ENCODE peak calls at places on chromosomes 3 and 15, in eight cellular contexts. K is lower lobe of right lung, S is SK-N-SH, Q is ovary, E is tibial artery, I is heart left ventricle, A is stomach, W is GM23338. P is an unnamed sample. For H3K36me3 and H3K4me1, the result is how much of the 10 kb centered on the place peaks cover.

GRCh38 chr3:139944256-139944910 is 9.4 kb downstream of the CLSTN2 start:
- DNase-seq in K (no peak), S (no peak), Q (no peak), E (no peak), I (no peak), A (no peak), W (no peak), P (no peak)

GRCh38 chr3:100030346-100030745 is 84.0 kb downstream of the FILIP1L start:
- DNase-seq in K (no peak), S (no peak), Q (no peak), E (no peak), I (no peak), A (no peak), W (no peak), P (no peak)

GRCh38 chr3:197259096-197259495 is 39.3 kb downstream of the DLG1 start:
- DNase-seq in K (no peak), S (no peak), Q (no peak), E (no peak), I (no peak), A (no peak), W (no peak), P (no peak)

GRCh38 chr3:172334743-172335142 is 113.5 kb downstream of the GHSR start:
- DNase-seq in K (no peak), S (no peak), Q (no peak), E (no peak), I (no peak), A (no peak), W (no peak), P (no peak)

GRCh38 chr15:88912500-88912921 is 668 bp downstream of the MFGE8 start:
- DNase-seq in K (no peak), S (peak), Q (no peak), E (peak), I (peak), A (no peak), W (peak), P (peak)

GRCh38 chr3:40990062-40990456 is 209.2 kb upstream of the CTNNB1 start:
- DNase-seq in K (no peak), S (no peak), Q (no peak), E (no peak), I (no peak), A (no peak), W (no peak), P (no peak)

GRCh38 chr3:116051040-116051439 is 394.2 kb downstream of the LSAMP start:
- DNase-seq in K (no peak), S (no peak), Q (no peak), E (no peak), I (no peak), A (no peak), W (no peak), P (no peak)

GRCh38 chr15:100227781-100228180 is 114.0 kb downstream of the ADAMTS17 start:
- DNase-seq in K (no peak), S (no peak), Q (no peak), E (no peak), I (peak), A (no peak), W (no peak), P (no peak)

GRCh38 chr3:66609660-66610547 is 109.1 kb upstream of the LRIG1 start:
- DNase-seq in K (no peak), S (peak), Q (no peak), E (no peak), I (no peak), A (no peak), W (peak), P (peak)

GRCh38 chr3:66693461-66693912 is 192.7 kb upstream of the LRIG1 start:
- DNase-seq in K (no peak), S (no peak), Q (peak), E (no peak), I (no peak), A (peak), W (no peak), P (no peak)

GRCh38 chr3:81998139-81998755 is 236.8 kb upstream of the GBE1 start:
- DNase-seq in K (no peak), S (peak), Q (no peak), E (no peak), I (no peak), A (no peak), W (no peak), P (no peak)

GRCh38 chr3:157152438-157152837 is 7.5 kb downstream of the CCNL1 start:
- DNase-seq in K (no peak), S (no peak), Q (no peak), E (no peak), I (no peak), A (no peak), W (no peak), P (no peak)

GRCh38 chr3:65485826-65486592 is 552.7 kb downstream of the MAGI1 start:
- DNase-seq in K (no peak), S (no peak), Q (no peak), E (no peak), I (no peak), A (no peak), W (no peak), P (no peak)

GRCh38 chr3:73380735-73381532 is 243.8 kb downstream of the PDZRN3 start:
- DNase-seq in K (no peak), S (no peak), Q (no peak), E (no peak), I (no peak), A (no peak), W (no peak), P (no peak)

GRCh38 chr3:9810357-9810726 is 280 bp downstream of the TTLL3 start:
- DNase-seq in K (no peak), S (no peak), Q (no peak), E (no peak), I (no peak), A (no peak), W (peak), P (peak)

GRCh38 chr3:59818033-59818936 is 768.5 kb upstream of the CFAP20DC start:
- DNase-seq in K (peak), S (no peak), Q (peak), E (peak), I (peak), A (peak), W (no peak), P (no peak)

GRCh38 chr3:12400795-12401194 is 83.5 kb upstream of the TSEN2 start:
- DNase-seq in K (no peak), S (no peak), Q (no peak), E (no peak), I (no peak), A (no peak), W (no peak), P (no peak)

GRCh38 chr3:158430968-158431367 is 140.0 kb upstream of the MLF1 start:
- DNase-seq in K (no peak), S (no peak), Q (no peak), E (no peak), I (no peak), A (no peak), W (no peak), P (no peak)

GRCh38 chr3:140092883-140093536 is 158.0 kb downstream of the CLSTN2 start:
- DNase-seq in K (no peak), S (peak), Q (no peak), E (no peak), I (no peak), A (no peak), W (peak), P (peak)

GRCh38 chr15:88586401-88587162 is 34.6 kb upstream of the AEN start:
- DNase-seq in K (no peak), S (peak), Q (no peak), E (no peak), I (no peak), A (no peak), W (no peak), P (no peak)

GRCh38 chr3:156509209-156510174 is 45.4 kb downstream of the SSR3 start:
- DNase-seq in K (no peak), S (peak), Q (no peak), E (no peak), I (no peak), A (no peak), W (peak), P (no peak)

GRCh38 chr3:12049675-12050074 is 45.5 kb downstream of the SYN2 start:
- DNase-seq in K (no peak), S (no peak), Q (no peak), E (no peak), I (no peak), A (no peak), W (peak), P (no peak)

GRCh38 chr15:91151781-91152563 is 51.9 kb downstream of the SV2B start:
- DNase-seq in K (no peak), S (no peak), Q (no peak), E (no peak), I (no peak), A (no peak), W (no peak), P (no peak)

GRCh38 chr3:149214702-149215101 is 6.9 kb downstream of the CP start:
- DNase-seq in K (no peak), S (no peak), Q (no peak), E (no peak), I (no peak), A (no peak), W (no peak), P (no peak)

GRCh38 chr3:23100106-23100505 is 103.0 kb upstream of the UBE2E2 start:
- DNase-seq in K (no peak), S (no peak), Q (no peak), E (no peak), I (no peak), A (no peak), W (no peak), P (no peak)

GRCh38 chr15:58391088-58391487 is 40.7 kb upstream of the LIPC start:
- DNase-seq in K (no peak), S (no peak), Q (no peak), E (no peak), I (no peak), A (no peak), W (no peak), P (no peak)

GRCh38 chr3:139561959-139562676 is 22.6 kb upstream of the RBP1 start:
- DNase-seq in K (no peak), S (peak), Q (peak), E (no peak), I (no peak), A (no peak), W (peak), P (peak)

GRCh38 chr3:190031887-190032752 is 88.6 kb downstream of the P3H2 start:
- DNase-seq in K (no peak), S (no peak), Q (no peak), E (no peak), I (no peak), A (no peak), W (no peak), P (no peak)

GRCh38 chr3:190034446-190034845 is 86.3 kb downstream of the P3H2 start:
- DNase-seq in K (no peak), S (no peak), Q (no peak), E (no peak), I (no peak), A (no peak), W (no peak), P (no peak)

GRCh38 chr3:190036631-190037030 is 84.1 kb downstream of the P3H2 start:
- DNase-seq in K (no peak), S (no peak), Q (no peak), E (no peak), I (no peak), A (no peak), W (no peak), P (no peak)

GRCh38 chr3:190038050-190038631 is 82.6 kb downstream of the P3H2 start:
- DNase-seq in K (peak), S (peak), Q (no peak), E (no peak), I (no peak), A (peak), W (no peak), P (peak)

GRCh38 chr3:190032924-190033323 is 87.8 kb downstream of the P3H2 start:
- DNase-seq in K (no peak), S (no peak), Q (no peak), E (no peak), I (no peak), A (no peak), W (peak), P (peak)
- TF ChIP-seq CTCF in K (no peak), S (peak), Q (no peak), E (no peak), I (no peak), A (no peak), W (peak), P (peak)

DNA sequence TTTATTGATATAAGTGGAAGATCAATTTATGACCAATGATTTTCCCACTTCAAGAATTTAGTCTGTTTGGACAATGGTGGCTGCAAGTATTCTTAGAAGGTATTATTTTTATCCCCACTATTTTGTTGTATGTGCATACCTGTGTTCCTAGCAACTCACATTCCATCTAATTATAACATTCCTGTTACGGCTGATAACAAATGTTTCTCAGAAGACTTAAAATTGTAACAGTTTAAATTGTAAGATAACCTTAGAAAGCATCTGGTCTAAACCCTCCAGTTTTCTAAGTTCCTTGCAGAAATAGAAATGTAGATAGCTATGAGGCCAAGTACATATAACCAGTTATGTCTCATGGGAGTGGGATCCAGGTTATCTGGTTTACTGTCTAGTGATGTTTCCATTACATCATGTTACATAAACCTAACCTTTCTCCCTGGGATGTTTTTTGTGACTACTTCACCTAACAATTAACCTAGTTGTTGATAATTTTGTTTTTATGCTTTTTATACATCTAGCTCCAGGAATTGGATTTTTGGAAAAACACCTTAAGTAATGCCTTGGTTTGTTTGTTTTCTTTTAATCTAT is 11.1 kb upstream of the MFN1 start:
- DNase-seq in K (no peak), S (no peak), Q (no peak), E (no peak), I (no peak), A (no peak), W (no peak), P (no peak)
- H3K36me3 ChIP-seq in K (half or more), S (under half), Q (under half), E (under half), I (half or more), A (half or more), W (under half), P (half or more)

GRCh38 chr3:47161983-47162694 is 1.8 kb downstream of the SETD2 start:
- DNase-seq in K (no peak), S (no peak), Q (no peak), E (no peak), I (no peak), A (no peak), W (no peak), P (no peak)

GRCh38 chr3:47162695-47163022 is 1.3 kb downstream of the SETD2 start:
- DNase-seq in K (no peak), S (no peak), Q (no peak), E (no peak), I (no peak), A (no peak), W (no peak), P (no peak)

GRCh38 chr3:47163990-47164848 is at the start of gene SETD2:
- DNase-seq in K (peak), S (peak), Q (peak), E (peak), I (peak), A (peak), W (peak), P (peak)

GRCh38 chr3:47159820-47160219 is 4.1 kb downstream of the SETD2 start:
- DNase-seq in K (no peak), S (no peak), Q (no peak), E (no peak), I (no peak), A (no peak), W (no peak), P (no peak)

GRCh38 chr3:47163023-47163989 is 607 bp downstream of the SETD2 start:
- DNase-seq in K (peak), S (peak), Q (peak), E (peak), I (peak), A (peak), W (peak), P (peak)
- H3K4me1 ChIP-seq in K (half or more), S (under half), Q (under half), E (under half), I (under half), A (half or more), W (under half), P (under half)

GRCh38 chr15:27019687-27020086 is 48.7 kb downstream of the GABRG3 start:
- DNase-seq in K (no peak), S (no peak), Q (no peak), E (no peak), I (no peak), A (no peak), W (no peak), P (no peak)

GRCh38 chr15:27017168-27017809 is 46.3 kb downstream of the GABRG3 start:
- DNase-seq in K (no peak), S (peak), Q (no peak), E (no peak), I (no peak), A (peak), W (peak), P (peak)
- TF ChIP-seq CTCF in K (peak), S (peak), Q (no peak), E (peak), I (peak), A (peak), W (peak), P (peak)

GRCh38 chr3:194773216-194773615 is 87.5 kb downstream of the FAM43A start:
- DNase-seq in K (no peak), S (no peak), Q (no peak), E (no peak), I (no peak), A (no peak), W (no peak), P (peak)
- H3K36me3 ChIP-seq in K (under half), S (under half), Q (under half), E (under half), I (under half), A (under half), W (under half), P (under half)

GRCh38 chr15:31102374-31103342 is 1.1 kb upstream of the TRPM1 start:
- DNase-seq in K (no peak), S (no peak), Q (no peak), E (no peak), I (no peak), A (no peak), W (no peak), P (no peak)
- H3K4me1 ChIP-seq in K (under half), S (under half), Q (under half), E (under half), I (under half), A (under half), W (under half), P (under half)